ENCODE peak calls at places on chromosome 1, in four cellular contexts. W is colonic mucosa, H is pancreas, C is BJ. N is an unnamed sample.

GRCh38 chr1:6093061-6093460 is 47.4 kb downstream of the KCNAB2 start:
- DNase-seq in W (no peak), H (no peak), C (no peak), N (no peak)

GRCh38 chr1:200206761-200207160 is 179.3 kb downstream of the NR5A2 start:
- DNase-seq in W (no peak), H (no peak), C (no peak), N (no peak)

GRCh38 chr1:67682659-67683197 is 2.3 kb upstream of the GADD45A start:
- DNase-seq in W (no peak), H (no peak), C (peak; percentile 85), N (no peak)

GRCh38 chr1:45040297-45040696 is 28.2 kb downstream of the UROD start:
- DNase-seq in W (no peak), H (no peak), C (no peak), N (no peak)

GRCh38 chr1:12658531-12659453 is 14.9 kb downstream of the AADACL4 start:
- DNase-seq in W (peak; percentile 82), H (peak; percentile 52), C (peak; percentile 10), N (peak; percentile 63)

GRCh38 chr1:198157847-198158765 is 1.3 kb downstream of the NEK7 start:
- DNase-seq in W (peak; percentile 24), H (no peak), C (no peak), N (no peak)

GRCh38 chr1:11918779-11919519 is 7.3 kb downstream of the KIAA2013 start:
- DNase-seq in W (no peak), H (no peak), C (peak; percentile 51), N (peak; percentile 46)

GRCh38 chr1:28417441-28418277 is 48.1 kb downstream of the PHACTR4 start:
- DNase-seq in W (no peak), H (peak; percentile 4), C (no peak), N (no peak)

GRCh38 chr1:197439708-197440107 is 171.7 kb downstream of the CRB1 start:
- DNase-seq in W (no peak), H (no peak), C (no peak), N (no peak)

GRCh38 chr1:117336087-117336817 is 31.0 kb upstream of the MAN1A2 start:
- DNase-seq in W (no peak), H (no peak), C (no peak), N (no peak)

GRCh38 chr1:217562229-217562878 is 68.5 kb downstream of the GPATCH2 start:
- DNase-seq in W (no peak), H (no peak), C (peak; percentile 75), N (no peak)

GRCh38 chr1:34192621-34193020 is 15.9 kb downstream of the C1orf94 start:
- DNase-seq in W (no peak), H (no peak), C (no peak), N (no peak)

GRCh38 chr1:222224576-222224975 is 323.3 kb downstream of the HHIPL2 start:
- DNase-seq in W (no peak), H (no peak), C (no peak), N (no peak)

GRCh38 chr1:163170975-163171676 is 31.6 kb downstream of the RGS5 start:
- DNase-seq in W (no peak), H (no peak), C (no peak), N (no peak)

GRCh38 chr1:224852901-224853568 is 76.4 kb upstream of the DNAH14 start:
- DNase-seq in W (no peak), H (no peak), C (no peak), N (no peak)

GRCh38 chr1:186643600-186643999 is 36.6 kb downstream of the PTGS2 start:
- DNase-seq in W (no peak), H (no peak), C (no peak), N (no peak)

GRCh38 chr1:234970731-234971476 is 157.7 kb downstream of the TOMM20 start:
- DNase-seq in W (peak; percentile 70), H (no peak), C (peak; percentile 76), N (peak; percentile 84)

GRCh38 chr1:154603317-154603716 is 4.7 kb downstream of the ADAR start:
- DNase-seq in W (no peak), H (no peak), C (no peak), N (no peak)

GRCh38 chr1:110708968-110709367 is 34.2 kb upstream of the KCNA3 start:
- DNase-seq in W (no peak), H (no peak), C (no peak), N (no peak)

GRCh38 chr1:241485554-241485992 is 34.0 kb downstream of the FH start:
- DNase-seq in W (no peak), H (no peak), C (no peak), N (no peak)

GRCh38 chr1:56334027-56334426 is 245.3 kb downstream of the PLPP3 start:
- DNase-seq in W (no peak), H (no peak), C (no peak), N (no peak)

GRCh38 chr1:225653463-225654276 is 747 bp upstream of the ENAH start:
- DNase-seq in W (peak; percentile 72), H (peak; percentile 64), C (no peak), N (peak; percentile 76)

GRCh38 chr1:8293141-8293540 is 24.8 kb upstream of the SLC45A1 start:
- DNase-seq in W (peak; percentile 63), H (no peak), C (no peak), N (no peak)

GRCh38 chr1:30692201-30692947 is 31.0 kb downstream of the MATN1 start:
- DNase-seq in W (no peak), H (no peak), C (no peak), N (peak; percentile 24)

GRCh38 chr1:109630081-109630880 is 10.6 kb downstream of the AMPD2 start:
- DNase-seq in W (peak; percentile 21), H (no peak), C (no peak), N (no peak)

GRCh38 chr1:79043506-79043905 is 37.0 kb upstream of the ADGRL4 start:
- DNase-seq in W (no peak), H (no peak), C (no peak), N (no peak)

GRCh38 chr1:172069535-172069934 is 228.2 kb downstream of the DNM3 start:
- DNase-seq in W (no peak), H (no peak), C (no peak), N (no peak)

GRCh38 chr1:47771766-47772165 is 225.4 kb downstream of the TRABD2B start:
- DNase-seq in W (peak; percentile 34), H (no peak), C (no peak), N (no peak)

GRCh38 chr1:14300991-14301703 is 297.3 kb upstream of the KAZN start:
- DNase-seq in W (peak; percentile 38), H (no peak), C (no peak), N (no peak)

GRCh38 chr1:63873751-63874150 is 99.9 kb downstream of the ROR1 start:
- DNase-seq in W (no peak), H (no peak), C (no peak), N (no peak)

GRCh38 chr1:234938924-234939323 is 189.7 kb downstream of the TOMM20 start:
- DNase-seq in W (peak; percentile 12), H (no peak), C (no peak), N (no peak)

GRCh38 chr1:109193653-109194590 is 19.8 kb upstream of the SARS1 start:
- DNase-seq in W (peak; percentile 74), H (no peak), C (no peak), N (no peak)

GRCh38 chr1:231353086-231353485 is 15.0 kb downstream of the SPRTN start:
- DNase-seq in W (no peak), H (no peak), C (no peak), N (no peak)

GRCh38 chr1:244236101-244236500 is 185.0 kb downstream of the ZBTB18 start:
- DNase-seq in W (no peak), H (no peak), C (no peak), N (no peak)

GRCh38 chr1:161313554-161314200 is 504 bp upstream of the SDHC start:
- DNase-seq in W (no peak), H (no peak), C (no peak), N (no peak)

GRCh38 chr1:214603819-214604252 is 841 bp downstream of the CENPF start:
- DNase-seq in W (peak; percentile 25), H (no peak), C (no peak), N (no peak)

DNA sequence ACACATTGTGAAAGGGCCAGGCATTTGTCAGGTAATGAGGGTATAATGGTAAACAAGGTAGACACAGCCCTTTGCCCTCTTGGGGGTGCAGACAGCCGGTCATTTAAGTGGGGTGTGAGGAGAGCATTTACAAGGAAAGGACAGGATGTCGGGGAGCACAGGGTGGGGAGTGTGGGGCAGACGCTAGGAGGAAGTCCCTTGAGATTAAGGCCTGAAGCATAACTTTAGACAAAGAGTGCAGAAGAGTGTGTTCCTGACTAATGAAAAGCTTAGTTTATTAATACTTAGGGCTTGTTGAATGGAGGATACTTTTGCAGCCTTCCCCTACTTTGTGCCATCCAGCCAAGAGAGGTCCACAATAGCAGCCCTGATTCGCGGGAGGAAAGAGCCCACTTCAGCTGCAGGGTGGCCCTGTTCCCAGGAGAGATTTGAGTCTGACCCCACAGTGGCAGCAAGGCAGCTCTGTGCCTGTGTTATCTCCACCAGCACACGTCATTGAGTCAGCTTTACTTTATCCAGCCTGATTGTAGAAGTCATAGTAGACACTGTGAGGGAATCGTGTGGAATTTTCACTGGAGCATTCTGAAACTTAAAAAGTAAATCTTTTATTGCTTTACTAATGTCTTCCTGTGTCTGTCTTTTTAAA is 35.1 kb downstream of the MPZL1 start:
- DNase-seq in W (no peak), H (no peak), C (no peak), N (no peak)
- H3K4me3 ChIP-seq in W (no peak overlapping the region), H (no peak overlapping the region), C (no peak overlapping the region), N (no peak overlapping the region)

DNA sequence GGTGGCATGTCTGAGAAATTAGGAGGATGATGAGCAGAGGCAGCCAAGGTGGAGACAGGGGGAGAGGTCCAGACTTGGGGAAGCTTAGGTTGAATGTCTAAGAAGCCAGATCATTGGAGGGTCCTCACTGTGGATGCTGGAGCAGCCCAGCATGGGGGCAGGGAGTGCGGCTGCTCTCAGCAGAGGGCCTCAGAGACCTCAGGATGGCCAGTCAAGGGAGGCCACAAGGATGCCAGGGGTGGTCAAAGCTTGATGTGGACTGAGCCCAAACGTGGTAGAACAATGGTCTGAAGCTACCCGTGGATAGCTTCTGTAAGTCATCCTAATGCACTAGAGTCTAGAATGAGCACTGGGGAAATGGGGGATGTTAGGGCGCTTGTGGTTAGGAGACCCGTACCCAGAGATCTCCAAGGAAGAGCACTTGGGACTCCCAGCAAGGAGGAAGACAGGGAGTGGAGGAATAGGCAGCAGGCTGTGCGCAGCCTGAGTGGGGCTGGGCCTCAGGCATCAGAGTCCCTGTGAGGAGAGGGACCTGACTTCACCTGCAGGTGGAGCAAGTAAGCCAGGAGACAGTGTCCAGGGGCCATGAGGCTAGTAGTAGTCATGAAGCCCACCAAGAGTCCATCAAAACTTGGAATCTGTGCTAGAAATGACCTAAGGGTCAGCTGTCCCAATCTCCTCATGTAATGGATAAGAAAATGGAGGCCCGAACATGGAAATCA is 4.3 kb upstream of the S100A9 start:
- DNase-seq in W (peak; percentile 19), H (no peak), C (no peak), N (no peak)
- H3K27me3 ChIP-seq in W (no peaks in the 10 kb centered on the region), H (no peaks in the 10 kb centered on the region), C (peaks cover 6% of the 10 kb centered on the region), N (no peaks in the 10 kb centered on the region)

GRCh38 chr1:36222481-36223372 is 1.5 kb upstream of the THRAP3 start:
- DNase-seq in W (no peak), H (no peak), C (no peak), N (no peak)
- H3K4me3 ChIP-seq in W (peak overlapping the region; percentile 81), H (peak overlapping the region; percentile 71), C (peak overlapping the region; percentile 61), N (peak overlapping the region; percentile 73)

GRCh38 chr1:46490603-46491499 is 1.2 kb downstream of the DMBX1 start:
- DNase-seq in W (no peak), H (no peak), C (no peak), N (no peak)

GRCh38 chr1:46491500-46492268 is 2.0 kb downstream of the DMBX1 start:
- DNase-seq in W (no peak), H (no peak), C (no peak), N (no peak)

GRCh38 chr1:46493316-46494032 is 3.8 kb downstream of the DMBX1 start:
- DNase-seq in W (no peak), H (no peak), C (no peak), N (no peak)

GRCh38 chr1:46492871-46493270 is 3.2 kb downstream of the DMBX1 start:
- DNase-seq in W (no peak), H (no peak), C (no peak), N (no peak)

GRCh38 chr1:46492269-46492853 is 2.7 kb downstream of the DMBX1 start:
- DNase-seq in W (no peak), H (no peak), C (no peak), N (no peak)
- H3K27me3 ChIP-seq in W (peaks cover 75% of the 10 kb centered on the region), H (no peaks in the 10 kb centered on the region), C (peaks cover 79% of the 10 kb centered on the region), N (peaks cover 80% of the 10 kb centered on the region)